ENCODE peak calls at places on chromosome 15, in four cellular contexts. One of them, this sample, is unnamed.

GRCh38 chr15:65869954-65870871 is 922 bp downstream of the RAB11A start:
- DNase-seq in SK-N-SH: peak
- DNase-seq in HepG2: peak
- DNase-seq in H1: no peak
- DNase-seq in this sample: no peak

GRCh38 chr15:63597033-63597790 is at the start of gene FBXL22:
- DNase-seq in H1: no peak
- DNase-seq in HepG2: no peak
- DNase-seq in SK-N-SH: no peak
- DNase-seq in this sample: no peak

GRCh38 chr15:48645558-48646330 is at the start of gene FBN1:
- DNase-seq in H1: peak
- DNase-seq in HepG2: peak
- DNase-seq in SK-N-SH: peak
- DNase-seq in this sample: peak

GRCh38 chr15:54594115-54594514 is 602.6 kb downstream of the RSL24D1 start:
- DNase-seq in H1: no peak
- DNase-seq in SK-N-SH: peak
- DNase-seq in HepG2: no peak
- DNase-seq in this sample: no peak

GRCh38 chr15:81182746-81183402 is 13.8 kb upstream of the IL16 start:
- DNase-seq in SK-N-SH: no peak
- DNase-seq in H1: peak
- DNase-seq in HepG2: no peak
- DNase-seq in this sample: no peak

GRCh38 chr15:57364282-57365007 is 11.9 kb upstream of the CGNL1 start:
- DNase-seq in H1: no peak
- DNase-seq in HepG2: peak
- DNase-seq in SK-N-SH: no peak
- DNase-seq in this sample: no peak

GRCh38 chr15:90479656-90480055 is 50.1 kb upstream of the CRTC3 start:
- DNase-seq in HepG2: no peak
- DNase-seq in SK-N-SH: no peak
- DNase-seq in H1: no peak
- DNase-seq in this sample: no peak

GRCh38 chr15:55289011-55289572 is 521 bp downstream of the RAB27A start:
- DNase-seq in H1: peak
- DNase-seq in HepG2: peak
- DNase-seq in SK-N-SH: no peak
- DNase-seq in this sample: no peak

GRCh38 chr15:66798426-66799061 is 96.5 kb downstream of the SMAD6 start:
- DNase-seq in SK-N-SH: no peak
- DNase-seq in H1: no peak
- DNase-seq in HepG2: no peak
- DNase-seq in this sample: no peak

GRCh38 chr15:67133738-67134576 is 68.6 kb downstream of the SMAD3 start:
- DNase-seq in H1: no peak
- DNase-seq in SK-N-SH: no peak
- DNase-seq in HepG2: no peak
- DNase-seq in this sample: no peak

GRCh38 chr15:68616397-68616796 is 37.6 kb downstream of the CORO2B start:
- DNase-seq in H1: no peak
- DNase-seq in SK-N-SH: no peak
- DNase-seq in HepG2: no peak
- DNase-seq in this sample: no peak

GRCh38 chr15:33461671-33462070 is 150.9 kb downstream of the RYR3 start:
- DNase-seq in SK-N-SH: no peak
- DNase-seq in HepG2: no peak
- DNase-seq in H1: no peak
- DNase-seq in this sample: no peak

GRCh38 chr15:44250566-44250965 is 38.0 kb upstream of the GOLM2 start:
- DNase-seq in HepG2: no peak
- DNase-seq in H1: no peak
- DNase-seq in SK-N-SH: no peak
- DNase-seq in this sample: no peak

GRCh38 chr15:37289109-37289765 is 188.9 kb upstream of the MEIS2 start:
- DNase-seq in HepG2: peak
- DNase-seq in SK-N-SH: peak
- DNase-seq in H1: no peak
- DNase-seq in this sample: no peak

GRCh38 chr15:81480645-81481053 is 106.6 kb upstream of the TMC3 start:
- DNase-seq in SK-N-SH: peak
- DNase-seq in HepG2: peak
- DNase-seq in H1: peak
- DNase-seq in this sample: peak

DNA sequence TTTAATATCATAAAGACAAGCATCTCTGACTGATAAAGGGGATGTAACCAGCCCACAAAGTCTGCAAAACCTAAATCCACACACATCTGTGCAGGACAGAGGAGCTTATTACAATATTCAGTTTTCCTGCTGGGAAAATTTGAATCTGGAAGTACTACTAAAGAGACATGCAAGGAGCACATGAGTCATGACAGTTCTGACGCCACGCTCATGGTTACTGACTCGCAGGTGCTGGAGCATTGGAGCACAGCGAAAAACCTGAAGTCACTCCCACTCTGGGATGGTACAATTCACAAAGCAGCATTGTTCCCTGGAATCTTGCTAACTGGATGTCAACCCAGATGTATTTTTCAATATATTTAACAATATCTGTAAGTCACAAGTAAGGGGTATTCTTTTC is 7.6 kb upstream of the ISL2 start:
- DNase-seq in HepG2: no peak
- DNase-seq in H1: no peak
- DNase-seq in SK-N-SH: no peak
- DNase-seq in this sample: no peak
- TF ChIP-seq TCF12 in HepG2: no peak
- TF ChIP-seq TCF12 in H1: no peak
- TF ChIP-seq TCF12 in SK-N-SH: no peak
- TF ChIP-seq TCF12 in this sample: no peak

GRCh38 chr15:96181873-96182301 is 148.6 kb upstream of the NR2F2 start:
- DNase-seq in HepG2: no peak
- DNase-seq in H1: no peak
- DNase-seq in SK-N-SH: no peak
- DNase-seq in this sample: no peak
- TF ChIP-seq MAX in HepG2: no peak
- TF ChIP-seq MAX in H1: no peak
- TF ChIP-seq MAX in SK-N-SH: no peak
- TF ChIP-seq MAX in this sample: no peak

GRCh38 chr15:41773729-41774061 is 589 bp upstream of the MAPKBP1 start:
- DNase-seq in HepG2: no peak
- DNase-seq in SK-N-SH: no peak
- DNase-seq in H1: no peak
- DNase-seq in this sample: no peak

GRCh38 chr15:41774873-41775417 is 661 bp downstream of the MAPKBP1 start:
- DNase-seq in HepG2: no peak
- DNase-seq in SK-N-SH: no peak
- DNase-seq in H1: no peak
- DNase-seq in this sample: no peak

GRCh38 chr15:41777421-41777973 is 3.2 kb downstream of the MAPKBP1 start:
- DNase-seq in H1: no peak
- DNase-seq in SK-N-SH: no peak
- DNase-seq in HepG2: no peak
- DNase-seq in this sample: no peak

GRCh38 chr15:41774062-41774872 is at the start of gene MAPKBP1:
- DNase-seq in HepG2: peak
- DNase-seq in H1: peak
- DNase-seq in SK-N-SH: peak
- DNase-seq in this sample: peak

GRCh38 chr15:41775651-41776050 is 1.4 kb downstream of the MAPKBP1 start:
- DNase-seq in H1: no peak
- DNase-seq in HepG2: no peak
- DNase-seq in SK-N-SH: no peak
- DNase-seq in this sample: no peak
- H3K4me2 ChIP-seq in H1: peak
- H3K4me2 ChIP-seq in HepG2: peak
- H3K4me2 ChIP-seq in SK-N-SH: peak
- H3K4me2 ChIP-seq in this sample: peak

DNA sequence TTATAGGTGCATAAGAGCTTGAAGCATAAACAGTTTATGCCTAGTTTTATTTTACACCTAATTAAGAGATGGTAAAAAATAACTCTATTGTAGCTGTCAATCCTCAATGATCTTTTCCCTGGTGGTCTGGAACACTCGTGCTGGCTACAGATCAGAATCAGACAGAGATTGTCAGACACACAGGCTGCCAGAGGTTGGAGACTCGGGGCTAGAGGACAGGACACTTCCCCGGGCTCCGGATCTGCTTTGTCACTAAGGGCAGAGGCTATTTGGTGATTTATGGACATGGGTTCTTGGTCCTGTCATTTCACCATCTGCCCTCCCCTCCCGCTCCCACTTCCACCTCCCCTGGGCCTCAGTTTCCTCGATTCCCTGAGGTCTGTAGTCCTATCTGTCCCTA is 16.5 kb upstream of the FAM174B start:
- DNase-seq in HepG2: no peak
- DNase-seq in H1: no peak
- DNase-seq in SK-N-SH: peak
- DNase-seq in this sample: no peak
- TF ChIP-seq TCF12 in HepG2: no peak
- TF ChIP-seq TCF12 in H1: no peak
- TF ChIP-seq TCF12 in SK-N-SH: no peak
- TF ChIP-seq TCF12 in this sample: no peak

GRCh38 chr15:27448234-27448633 is 477.3 kb downstream of the GABRG3 start:
- DNase-seq in H1: no peak
- DNase-seq in HepG2: no peak
- DNase-seq in SK-N-SH: no peak
- DNase-seq in this sample: no peak
- TF ChIP-seq MAX in H1: no peak
- TF ChIP-seq MAX in HepG2: no peak
- TF ChIP-seq MAX in SK-N-SH: no peak
- TF ChIP-seq MAX in this sample: no peak

DNA sequence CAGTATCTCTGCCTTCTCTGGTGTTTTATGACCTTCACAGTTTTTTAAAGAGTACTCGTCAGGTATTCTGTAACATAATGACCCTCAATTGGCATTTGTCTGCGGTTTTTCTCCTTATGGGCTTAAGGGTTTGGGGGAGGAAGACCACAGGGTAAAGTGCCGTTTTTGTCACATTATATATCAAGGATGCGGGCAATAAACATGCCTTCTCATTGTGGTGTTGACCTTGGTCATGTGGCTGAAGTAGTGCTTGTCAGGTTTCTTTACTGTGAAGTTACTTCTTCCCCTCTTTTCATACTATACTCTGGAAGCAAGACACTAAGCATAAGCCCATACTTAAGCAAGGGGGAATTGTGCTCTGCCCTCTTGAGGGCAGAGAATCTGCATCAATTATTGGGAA is 16.6 kb downstream of the CAPN3 start:
- DNase-seq in SK-N-SH: no peak
- DNase-seq in HepG2: no peak
- DNase-seq in H1: no peak
- DNase-seq in this sample: no peak
- H3K4me2 ChIP-seq in SK-N-SH: no peak
- H3K4me2 ChIP-seq in HepG2: no peak
- H3K4me2 ChIP-seq in H1: no peak
- H3K4me2 ChIP-seq in this sample: no peak

GRCh38 chr15:51992953-51993352 is 21.4 kb upstream of the LEO1 start:
- DNase-seq in H1: no peak
- DNase-seq in HepG2: peak
- DNase-seq in SK-N-SH: no peak
- DNase-seq in this sample: no peak
- TF ChIP-seq TCF12 in H1: no peak
- TF ChIP-seq TCF12 in HepG2: no peak
- TF ChIP-seq TCF12 in SK-N-SH: no peak
- TF ChIP-seq TCF12 in this sample: no peak

DNA sequence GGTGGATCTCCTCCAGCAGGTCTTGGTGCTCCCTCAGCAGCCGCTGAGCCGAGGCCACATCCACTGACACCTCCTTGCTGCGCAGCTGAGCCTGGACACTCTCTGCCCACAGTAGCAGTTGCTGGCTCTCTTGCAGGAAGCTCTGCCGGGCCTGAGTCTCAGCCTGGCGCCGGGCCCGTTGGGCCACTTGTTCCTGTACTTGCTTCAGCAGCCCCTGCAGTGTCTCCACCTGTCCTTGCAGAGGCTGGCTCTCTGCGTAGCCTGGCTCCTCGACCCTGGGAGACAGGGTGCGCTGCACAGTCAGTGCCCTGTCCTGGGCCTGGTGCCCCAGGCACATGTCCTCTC is 15.5 kb downstream of the SPTBN5 start:
- DNase-seq in H1: no peak
- DNase-seq in SK-N-SH: no peak
- DNase-seq in HepG2: no peak
- DNase-seq in this sample: no peak
- TF ChIP-seq MAX in H1: no peak
- TF ChIP-seq MAX in SK-N-SH: no peak
- TF ChIP-seq MAX in HepG2: no peak
- TF ChIP-seq MAX in this sample: no peak